ENCODE peak calls at places on chromosome 11, in five cellular contexts. One of them, this sample, is unnamed.

GRCh38 chr11:10770626-10771254 is 19.7 kb downstream of the CTR9 start:
- DNase-seq in GM12878: no peak
- DNase-seq in K562: peak; percentile 61
- DNase-seq in H1: no peak
- DNase-seq in HepG2: peak; percentile 33
- DNase-seq in this sample: peak; percentile 61

GRCh38 chr11:7892751-7893356 is 38.2 kb downstream of the OR10A6 start:
- DNase-seq in GM12878: no peak
- DNase-seq in K562: peak; percentile 44
- DNase-seq in H1: no peak
- DNase-seq in HepG2: peak; percentile 36
- DNase-seq in this sample: no peak

GRCh38 chr11:81278986-81279385 is 1454.7 kb downstream of the FAM181B start:
- DNase-seq in GM12878: no peak
- DNase-seq in K562: no peak
- DNase-seq in H1: no peak
- DNase-seq in HepG2: no peak
- DNase-seq in this sample: no peak

GRCh38 chr11:61293869-61294716 is 1.0 kb downstream of the VWCE start:
- DNase-seq in GM12878: no peak
- DNase-seq in K562: no peak
- DNase-seq in H1: no peak
- DNase-seq in HepG2: peak; percentile 34
- DNase-seq in this sample: peak; percentile 39

GRCh38 chr11:32838505-32839274 is 9.0 kb downstream of the PRRG4 start:
- DNase-seq in GM12878: no peak
- DNase-seq in K562: no peak
- DNase-seq in H1: no peak
- DNase-seq in HepG2: no peak
- DNase-seq in this sample: no peak

GRCh38 chr11:121300313-121300971 is 7.9 kb downstream of the SC5D start:
- DNase-seq in GM12878: no peak
- DNase-seq in K562: no peak
- DNase-seq in H1: no peak
- DNase-seq in HepG2: no peak
- DNase-seq in this sample: no peak

GRCh38 chr11:7321708-7322448 is 70.2 kb downstream of the SYT9 start:
- DNase-seq in GM12878: no peak
- DNase-seq in K562: no peak
- DNase-seq in H1: no peak
- DNase-seq in HepG2: no peak
- DNase-seq in this sample: no peak

GRCh38 chr11:119845756-119846155 is 116.8 kb upstream of the NECTIN1 start:
- DNase-seq in GM12878: no peak
- DNase-seq in K562: no peak
- DNase-seq in H1: no peak
- DNase-seq in HepG2: no peak
- DNase-seq in this sample: no peak

GRCh38 chr11:94788396-94788795 is 20.2 kb downstream of the AMOTL1 start:
- DNase-seq in GM12878: no peak
- DNase-seq in K562: no peak
- DNase-seq in H1: no peak
- DNase-seq in HepG2: no peak
- DNase-seq in this sample: no peak

GRCh38 chr11:16843307-16843706 is 104.9 kb downstream of the C11orf58 start:
- DNase-seq in GM12878: no peak
- DNase-seq in K562: peak; percentile 76
- DNase-seq in H1: no peak
- DNase-seq in HepG2: peak; percentile 12
- DNase-seq in this sample: no peak

GRCh38 chr11:59898046-59898445 is 19.5 kb downstream of the OOSP3 start:
- DNase-seq in GM12878: no peak
- DNase-seq in K562: no peak
- DNase-seq in H1: no peak
- DNase-seq in HepG2: no peak
- DNase-seq in this sample: no peak

GRCh38 chr11:109421981-109422590 is at the start of gene C11orf87:
- DNase-seq in GM12878: no peak
- DNase-seq in K562: no peak
- DNase-seq in H1: peak; percentile 23
- DNase-seq in HepG2: no peak
- DNase-seq in this sample: peak; percentile 72

GRCh38 chr11:60887531-60887930 is 18.9 kb downstream of the PRPF19 start:
- DNase-seq in GM12878: no peak
- DNase-seq in K562: peak; percentile 74
- DNase-seq in H1: no peak
- DNase-seq in HepG2: peak; percentile 66
- DNase-seq in this sample: peak; percentile 60

GRCh38 chr11:122045181-122045586 is 70.8 kb downstream of the BLID start:
- DNase-seq in GM12878: no peak
- DNase-seq in K562: no peak
- DNase-seq in H1: no peak
- DNase-seq in HepG2: no peak
- DNase-seq in this sample: no peak

GRCh38 chr11:75275581-75275980 is 35.0 kb downstream of the TPBGL start:
- DNase-seq in GM12878: no peak
- DNase-seq in K562: no peak
- DNase-seq in H1: no peak
- DNase-seq in HepG2: no peak
- DNase-seq in this sample: no peak

GRCh38 chr11:44530413-44531115 is 34.9 kb upstream of the CD82 start:
- DNase-seq in GM12878: no peak
- DNase-seq in K562: peak; percentile 93
- DNase-seq in H1: no peak
- DNase-seq in HepG2: no peak
- DNase-seq in this sample: no peak

GRCh38 chr11:9132203-9132878 is 40.9 kb upstream of the SCUBE2 start:
- DNase-seq in GM12878: no peak
- DNase-seq in K562: no peak
- DNase-seq in H1: no peak
- DNase-seq in HepG2: no peak
- DNase-seq in this sample: no peak

GRCh38 chr11:71251159-71251721 is 1.1 kb downstream of the SHANK2 start:
- DNase-seq in GM12878: no peak
- DNase-seq in K562: no peak
- DNase-seq in H1: no peak
- DNase-seq in HepG2: no peak
- DNase-seq in this sample: no peak

GRCh38 chr11:118488480-118489109 is 38.7 kb upstream of the TTC36 start:
- DNase-seq in GM12878: peak; percentile 35
- DNase-seq in K562: peak; percentile 82
- DNase-seq in H1: peak; percentile 23
- DNase-seq in HepG2: peak; percentile 68
- DNase-seq in this sample: peak; percentile 75

GRCh38 chr11:129374993-129375721 is 491 bp upstream of the BARX2 start:
- DNase-seq in GM12878: no peak
- DNase-seq in K562: no peak
- DNase-seq in H1: no peak
- DNase-seq in HepG2: no peak
- DNase-seq in this sample: peak; percentile 42

GRCh38 chr11:23749762-23750430 is 747.0 kb upstream of the LUZP2 start:
- DNase-seq in GM12878: no peak
- DNase-seq in K562: no peak
- DNase-seq in H1: no peak
- DNase-seq in HepG2: no peak
- DNase-seq in this sample: no peak

GRCh38 chr11:128503231-128503991 is 83.9 kb downstream of the ETS1 start:
- DNase-seq in GM12878: no peak
- DNase-seq in K562: no peak
- DNase-seq in H1: no peak
- DNase-seq in HepG2: no peak
- DNase-seq in this sample: no peak

GRCh38 chr11:11975201-11976092 is 33.0 kb downstream of the DKK3 start:
- DNase-seq in GM12878: no peak
- DNase-seq in K562: no peak
- DNase-seq in H1: no peak
- DNase-seq in HepG2: no peak
- DNase-seq in this sample: no peak
- TF ChIP-seq ATF2 in GM12878: no peak
- TF ChIP-seq ATF2 in K562: no peak
- TF ChIP-seq ATF2 in H1: no peak
- TF ChIP-seq ATF2 in HepG2: no peak
- TF ChIP-seq ATF2 in this sample: no peak

DNA sequence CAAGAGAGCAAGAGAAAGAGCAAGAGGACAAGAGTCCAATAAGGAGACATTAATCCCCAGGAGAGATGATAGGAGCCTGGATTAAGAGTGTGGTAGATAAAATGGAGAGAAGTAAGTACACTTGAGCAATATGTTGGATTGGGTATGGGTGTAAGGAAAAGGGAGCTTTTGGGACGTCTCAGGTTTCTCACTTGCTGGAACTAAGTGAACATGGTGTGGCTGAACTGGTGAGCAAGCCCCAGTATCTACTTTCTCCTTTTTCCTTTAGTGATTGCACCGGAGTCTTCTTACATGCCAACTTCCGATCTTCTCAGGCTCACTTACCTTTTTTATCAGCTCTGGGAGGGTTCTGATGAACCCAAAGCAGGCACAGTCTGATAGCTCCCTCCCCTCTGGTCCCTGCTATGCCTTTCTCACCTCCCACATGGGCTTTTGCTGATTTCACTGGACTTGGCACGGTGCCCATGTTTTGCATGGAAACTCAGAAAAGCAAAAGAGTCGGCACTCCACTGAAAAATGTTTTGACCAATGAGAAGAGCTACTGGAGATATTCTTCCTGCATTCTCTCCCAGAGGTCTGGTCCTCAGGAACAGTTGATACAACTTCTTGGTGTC is 14.5 kb upstream of the APLNR start:
- DNase-seq in GM12878: no peak
- DNase-seq in K562: peak; percentile 83
- DNase-seq in H1: no peak
- DNase-seq in HepG2: no peak
- DNase-seq in this sample: no peak
- TF ChIP-seq ATF2 in GM12878: no peak
- TF ChIP-seq ATF2 in K562: no peak
- TF ChIP-seq ATF2 in H1: no peak
- TF ChIP-seq ATF2 in HepG2: no peak
- TF ChIP-seq ATF2 in this sample: no peak

DNA sequence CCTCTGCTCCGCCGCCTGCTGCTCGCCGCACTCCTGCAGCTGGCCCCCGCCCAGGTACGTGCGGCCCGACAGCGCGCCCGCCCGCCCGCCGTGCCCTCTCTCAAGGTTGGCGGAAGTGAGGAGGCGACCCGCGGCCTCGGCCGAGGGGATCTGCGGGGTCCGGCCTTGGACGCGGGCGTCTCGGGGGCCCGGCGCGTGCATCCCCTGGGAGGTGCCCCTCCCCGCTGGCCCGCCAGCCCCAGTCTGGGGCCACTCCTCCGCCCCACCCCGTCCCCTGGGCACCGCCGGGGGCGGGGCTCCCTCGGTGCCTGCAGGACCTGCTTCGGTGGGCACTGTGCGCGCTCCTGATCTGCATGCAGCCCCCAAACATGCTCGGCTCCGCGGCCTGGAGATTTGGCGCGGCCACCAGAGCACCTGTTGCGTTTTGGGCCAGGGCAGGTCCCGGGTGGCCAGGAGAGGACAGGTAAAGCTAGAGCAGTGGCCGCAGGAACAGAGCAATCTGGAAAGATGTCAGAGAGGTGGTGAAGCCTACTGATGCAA is 526 bp downstream of the VEGFB start:
- DNase-seq in GM12878: no peak
- DNase-seq in K562: peak; percentile 44
- DNase-seq in H1: no peak
- DNase-seq in HepG2: no peak
- DNase-seq in this sample: peak; percentile 50
- TF ChIP-seq ATF2 in GM12878: no peak
- TF ChIP-seq ATF2 in K562: no peak
- TF ChIP-seq ATF2 in H1: no peak
- TF ChIP-seq ATF2 in HepG2: no peak
- TF ChIP-seq ATF2 in this sample: no peak

GRCh38 chr11:2233693-2234455 is 36.5 kb downstream of the ASCL2 start:
- DNase-seq in GM12878: no peak
- DNase-seq in K562: no peak
- DNase-seq in H1: no peak
- DNase-seq in HepG2: no peak
- DNase-seq in this sample: no peak
- TF ChIP-seq ATF2 in GM12878: no peak
- TF ChIP-seq ATF2 in K562: no peak
- TF ChIP-seq ATF2 in H1: no peak
- TF ChIP-seq ATF2 in HepG2: no peak
- TF ChIP-seq ATF2 in this sample: no peak

GRCh38 chr11:85182437-85183109 is 444.6 kb downstream of the DLG2 start:
- DNase-seq in GM12878: no peak
- DNase-seq in K562: no peak
- DNase-seq in H1: no peak
- DNase-seq in HepG2: peak; percentile 21
- DNase-seq in this sample: peak; percentile 23
- TF ChIP-seq ATF2 in GM12878: no peak
- TF ChIP-seq ATF2 in K562: no peak
- TF ChIP-seq ATF2 in H1: no peak
- TF ChIP-seq ATF2 in HepG2: no peak
- TF ChIP-seq ATF2 in this sample: no peak

GRCh38 chr11:131025421-131026126 is 109.3 kb upstream of the SNX19 start:
- DNase-seq in GM12878: peak; percentile 28
- DNase-seq in K562: no peak
- DNase-seq in H1: no peak
- DNase-seq in HepG2: no peak
- DNase-seq in this sample: no peak
- TF ChIP-seq ATF2 in GM12878: no peak
- TF ChIP-seq ATF2 in K562: no peak
- TF ChIP-seq ATF2 in H1: no peak
- TF ChIP-seq ATF2 in HepG2: no peak
- TF ChIP-seq ATF2 in this sample: no peak

GRCh38 chr11:69966583-69966835 is 111.6 kb upstream of the ANO1 start:
- DNase-seq in GM12878: no peak
- DNase-seq in K562: no peak
- DNase-seq in H1: no peak
- DNase-seq in HepG2: no peak
- DNase-seq in this sample: no peak
- TF ChIP-seq ATF2 in GM12878: no peak
- TF ChIP-seq ATF2 in K562: no peak
- TF ChIP-seq ATF2 in H1: no peak
- TF ChIP-seq ATF2 in HepG2: no peak
- TF ChIP-seq ATF2 in this sample: no peak